ENCODE peak calls at places on chromosome 1, in nine cellular contexts. I, J, B, Z, S, Q, A, E and U are unnamed samples.

GRCh38 chr1:101178688-101179491 is 57.9 kb upstream of the S1PR1 start:
- DNase-seq in E (no peak), Q (no peak), Z (no peak), B (no peak), S (no peak), J (peak; percentile 22), I (peak; percentile 11), A (no peak), U (no peak)

GRCh38 chr1:201461783-201462441 is 7.1 kb downstream of the PHLDA3 start:
- DNase-seq in I (no peak), E (no peak), Q (peak; percentile 99), B (peak; percentile 68), Z (no peak), J (no peak), A (no peak), S (peak; percentile 100), U (peak; percentile 91)

GRCh38 chr1:116586741-116587143 is 15.9 kb upstream of the CD58 start:
- DNase-seq in I (no peak), A (peak; percentile 33), E (peak; percentile 57), J (no peak), Q (no peak), Z (peak; percentile 42), B (no peak), S (peak; percentile 21), U (no peak)

GRCh38 chr1:7549277-7549676 is 221.8 kb upstream of the VAMP3 start:
- DNase-seq in I (no peak), S (peak; percentile 74), E (no peak), J (no peak), B (peak; percentile 91), Q (peak; percentile 79), Z (no peak), A (no peak), U (peak; percentile 43)

GRCh38 chr1:228039006-228039481 is 32.2 kb downstream of the WNT3A start:
- DNase-seq in J (no peak), Z (no peak), S (no peak), E (no peak), Q (no peak), B (no peak), I (no peak), A (no peak), U (no peak)

GRCh38 chr1:202005958-202006357 is 4.4 kb upstream of the ELF3 start:
- DNase-seq in E (no peak), S (peak; percentile 51), Z (no peak), A (peak; percentile 62), J (no peak), B (no peak), Q (peak; percentile 50), I (no peak), U (no peak)

GRCh38 chr1:13700521-13701273 is 709 bp downstream of the PRDM2 start:
- DNase-seq in A (peak; percentile 52), E (no peak), Q (peak; percentile 63), I (peak; percentile 25), J (peak; percentile 67), S (peak; percentile 11), Z (peak; percentile 62), B (no peak), U (peak; percentile 50)

GRCh38 chr1:46005594-46005993 is 126.8 kb downstream of the PIK3R3 start:
- DNase-seq in Q (no peak), B (no peak), Z (no peak), S (no peak), I (no peak), E (no peak), J (no peak), A (no peak), U (no peak)

GRCh38 chr1:215416497-215416896 is 150.6 kb upstream of the KCTD3 start:
- DNase-seq in S (no peak), J (no peak), E (no peak), Q (no peak), Z (no peak), I (no peak), B (no peak), A (peak; percentile 25), U (no peak)

GRCh38 chr1:86461482-86461881 is 7.2 kb upstream of the CLCA1 start:
- DNase-seq in Z (no peak), A (no peak), B (no peak), E (no peak), Q (no peak), J (no peak), S (no peak), I (no peak), U (no peak)

GRCh38 chr1:35559317-35559944 is 1.8 kb downstream of the NCDN start:
- DNase-seq in A (no peak), J (no peak), I (no peak), S (no peak), Q (peak; percentile 28), Z (no peak), E (no peak), B (no peak), U (no peak)

GRCh38 chr1:150557065-150557600 is 7.9 kb downstream of the ADAMTSL4 start:
- DNase-seq in I (no peak), Z (no peak), J (no peak), S (no peak), E (no peak), A (no peak), B (no peak), Q (no peak), U (no peak)

GRCh38 chr1:94855307-94855700 is 35.1 kb downstream of the SLC44A3 start:
- DNase-seq in I (no peak), S (peak; percentile 88), A (peak; percentile 35), Q (peak; percentile 46), B (no peak), J (no peak), E (no peak), Z (no peak), U (no peak)

GRCh38 chr1:190957565-190957964 is 479.9 kb upstream of the BRINP3 start:
- DNase-seq in A (no peak), Z (no peak), Q (no peak), J (no peak), S (peak; percentile 30), E (no peak), I (no peak), B (no peak), U (no peak)

GRCh38 chr1:2270260-2271100 is 42.4 kb downstream of the SKI start:
- DNase-seq in E (peak; percentile 93), J (no peak), B (no peak), Q (no peak), A (no peak), S (no peak), I (no peak), Z (peak; percentile 87), U (peak; percentile 58)

DNA sequence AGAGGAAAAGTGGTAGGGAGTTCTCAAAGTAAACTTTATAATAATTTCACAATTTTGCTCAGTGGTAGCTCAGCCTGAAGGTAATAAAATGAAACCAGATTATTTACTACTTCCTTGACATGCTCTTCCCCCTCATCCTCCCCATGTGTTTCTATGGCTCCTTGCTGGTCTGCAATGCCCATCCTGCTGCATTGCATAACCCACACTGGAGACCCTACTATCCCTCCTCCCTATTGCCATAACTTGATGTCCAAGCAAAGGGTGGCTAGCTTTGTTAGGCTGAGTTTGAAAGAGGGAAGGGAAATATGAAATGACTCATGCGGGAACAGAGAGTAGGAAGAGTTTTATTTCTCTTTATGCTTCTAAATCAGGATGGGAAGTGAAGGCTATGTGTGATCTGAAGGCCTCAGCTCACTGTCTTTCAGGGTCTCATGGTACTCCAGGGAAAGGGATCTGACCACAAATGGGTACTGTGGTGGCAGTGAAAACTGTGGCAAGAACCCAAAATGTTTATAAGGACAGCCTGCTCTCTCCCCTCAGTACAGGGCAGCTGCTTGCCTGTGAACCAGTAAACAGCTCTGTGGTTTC is 36.4 kb upstream of the HSD17B7 start:
- DNase-seq in Z (no peak), J (no peak), B (no peak), E (no peak), Q (peak; percentile 48), I (no peak), A (no peak), S (peak; percentile 28), U (no peak)
- TF ChIP-seq EZH2phosphoT487 in Z (no peak), J (no peak), B (no peak), E (no peak), Q (no peak), I (no peak), A (no peak), S (no peak), U (no peak)

DNA sequence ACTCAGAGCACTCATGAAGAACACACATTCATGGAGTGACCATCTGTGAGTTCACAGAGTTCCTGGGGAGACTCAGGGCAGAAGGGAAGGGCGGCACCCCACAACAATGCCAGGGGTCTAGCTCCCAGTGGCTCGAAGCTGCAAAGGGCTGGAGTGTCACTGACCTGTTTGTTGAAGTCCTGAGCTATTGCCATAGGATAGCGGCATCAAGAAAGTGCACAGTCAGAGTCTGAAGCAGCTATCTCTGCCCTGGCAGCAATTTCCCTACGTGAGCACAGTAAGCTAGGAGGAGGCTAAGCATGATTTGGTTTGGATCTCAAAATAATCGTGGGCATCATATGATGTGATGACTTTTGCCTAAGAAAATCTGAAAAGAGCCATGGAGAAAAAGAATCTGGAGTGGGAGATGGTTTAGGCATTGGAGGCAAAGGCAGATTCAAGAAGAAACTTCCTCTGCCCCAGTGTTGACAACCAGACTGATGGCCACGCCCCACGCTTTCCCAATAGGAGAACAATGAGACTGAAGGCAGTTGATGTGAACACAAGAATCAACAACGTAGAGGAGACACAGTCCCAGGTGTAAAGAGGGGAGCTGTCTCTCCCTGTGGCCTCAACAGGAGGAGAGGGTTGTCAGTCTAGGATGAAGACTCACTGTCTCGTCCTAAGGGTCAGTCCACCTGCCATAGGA is 100.0 kb upstream of the SLC25A33 start:
- DNase-seq in S (no peak), Q (peak; percentile 43), I (no peak), E (no peak), B (no peak), J (no peak), A (no peak), Z (no peak), U (no peak)
- H3K4me1 ChIP-seq in S (peaks cover 18% of the 10 kb centered on the region), Q (peaks cover 16% of the 10 kb centered on the region), I (peaks cover 12% of the 10 kb centered on the region), E (no peaks in the 10 kb centered on the region), B (no peaks in the 10 kb centered on the region), J (peaks cover 8% of the 10 kb centered on the region), A (no peaks in the 10 kb centered on the region), Z (peaks cover 7% of the 10 kb centered on the region), U (peaks cover 79% of the 10 kb centered on the region)

DNA sequence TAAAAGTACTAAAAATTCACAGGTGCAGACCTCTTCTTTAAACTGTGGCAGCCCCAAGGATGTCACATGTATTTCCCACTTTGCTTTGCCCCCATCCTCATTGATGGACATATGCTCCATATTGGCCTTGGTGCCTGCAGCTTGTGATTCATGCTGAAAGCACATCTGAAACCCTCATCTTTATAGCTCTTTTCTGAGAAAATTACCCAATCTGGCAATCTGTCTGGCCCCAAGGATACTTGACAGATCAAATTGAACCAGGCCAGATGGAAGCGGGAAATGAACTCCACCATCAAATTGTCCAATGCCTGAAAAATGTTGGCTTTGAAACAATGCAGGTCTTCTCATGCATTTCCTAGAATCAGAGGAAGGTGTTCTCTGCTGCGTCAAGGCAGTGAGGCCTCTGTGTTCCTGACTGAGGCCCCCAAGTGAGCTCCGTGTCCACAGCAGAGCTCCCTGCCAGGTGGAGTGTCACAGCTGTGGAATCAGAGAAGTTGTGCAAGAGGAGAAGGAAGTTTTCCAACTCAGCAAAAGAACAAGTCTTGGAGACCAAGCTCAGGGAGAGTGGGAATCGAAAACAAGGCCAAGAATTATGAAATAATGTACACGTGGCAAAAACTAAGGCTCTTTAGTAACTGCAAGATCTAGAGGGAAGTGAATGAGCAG is 323.7 kb downstream of the PLPP3 start:
- DNase-seq in Z (no peak), J (no peak), S (no peak), Q (peak; percentile 84), I (no peak), B (no peak), A (no peak), E (no peak), U (peak; percentile 44)
- H3K27ac ChIP-seq in Z (no peak overlapping the region), J (no peak overlapping the region), S (no peak overlapping the region), Q (peak overlapping the region; percentile 68), I (no peak overlapping the region), B (no peak overlapping the region), A (no peak overlapping the region), E (no peak overlapping the region), U (peak overlapping the region; percentile 33)

GRCh38 chr1:240000634-240001033 is 91.0 kb upstream of the FMN2 start:
- DNase-seq in J (no peak), B (no peak), S (peak; percentile 93), I (no peak), A (no peak), Q (peak; percentile 79), E (no peak), Z (no peak), U (no peak)
- TF ChIP-seq EZH2phosphoT487 in J (no peak), B (no peak), S (no peak), I (no peak), A (no peak), Q (no peak), E (no peak), Z (no peak), U (no peak)